ENCODE peak calls at places on chromosome 7, in seven cellular contexts. One of them, this sample, is unnamed.

GRCh38 chr7:8831386-8831785 is 398.0 kb downstream of the NXPH1 start:
- DNase-seq in HepG2: no peak
- DNase-seq in tibial nerve: no peak
- DNase-seq in ovary: no peak
- DNase-seq in sigmoid colon: no peak
- DNase-seq in suprapubic skin: no peak
- DNase-seq in K562: no peak
- DNase-seq in this sample: no peak

GRCh38 chr7:74612015-74612829 is 45.3 kb upstream of the GTF2I start:
- DNase-seq in HepG2: peak
- DNase-seq in tibial nerve: no peak
- DNase-seq in ovary: no peak
- DNase-seq in sigmoid colon: peak
- DNase-seq in suprapubic skin: no peak
- DNase-seq in K562: peak
- DNase-seq in this sample: peak

GRCh38 chr7:7272294-7272693 is 90.0 kb downstream of the C1GALT1 start:
- DNase-seq in HepG2: no peak
- DNase-seq in tibial nerve: no peak
- DNase-seq in ovary: no peak
- DNase-seq in sigmoid colon: no peak
- DNase-seq in suprapubic skin: no peak
- DNase-seq in K562: no peak
- DNase-seq in this sample: no peak

GRCh38 chr7:140680886-140681285 is 8.1 kb downstream of the ADCK2 start:
- DNase-seq in HepG2: no peak
- DNase-seq in tibial nerve: no peak
- DNase-seq in ovary: no peak
- DNase-seq in sigmoid colon: no peak
- DNase-seq in suprapubic skin: no peak
- DNase-seq in K562: no peak
- DNase-seq in this sample: no peak

GRCh38 chr7:51324206-51324884 is 7.7 kb upstream of the COBL start:
- DNase-seq in HepG2: no peak
- DNase-seq in tibial nerve: no peak
- DNase-seq in ovary: no peak
- DNase-seq in sigmoid colon: no peak
- DNase-seq in suprapubic skin: no peak
- DNase-seq in K562: no peak
- DNase-seq in this sample: no peak

GRCh38 chr7:1536768-1537630 is 6.5 kb downstream of the MAFK start:
- DNase-seq in HepG2: peak
- DNase-seq in tibial nerve: peak
- DNase-seq in ovary: peak
- DNase-seq in sigmoid colon: peak
- DNase-seq in suprapubic skin: peak
- DNase-seq in K562: peak
- DNase-seq in this sample: peak

GRCh38 chr7:158623241-158623640 is 35.6 kb upstream of the PTPRN2 start:
- DNase-seq in HepG2: no peak
- DNase-seq in tibial nerve: no peak
- DNase-seq in ovary: no peak
- DNase-seq in sigmoid colon: no peak
- DNase-seq in suprapubic skin: no peak
- DNase-seq in K562: no peak
- DNase-seq in this sample: no peak

GRCh38 chr7:98870071-98870651 is 347 bp upstream of the TMEM130 start:
- DNase-seq in HepG2: no peak
- DNase-seq in tibial nerve: no peak
- DNase-seq in ovary: peak
- DNase-seq in sigmoid colon: peak
- DNase-seq in suprapubic skin: peak
- DNase-seq in K562: peak
- DNase-seq in this sample: peak

GRCh38 chr7:142248-142955 is 50.0 kb upstream of the FAM20C start:
- DNase-seq in HepG2: peak
- DNase-seq in tibial nerve: no peak
- DNase-seq in ovary: peak
- DNase-seq in sigmoid colon: peak
- DNase-seq in suprapubic skin: peak
- DNase-seq in K562: no peak
- DNase-seq in this sample: no peak

GRCh38 chr7:153386581-153386980 is 627.0 kb downstream of the ACTR3B start:
- DNase-seq in HepG2: no peak
- DNase-seq in tibial nerve: no peak
- DNase-seq in ovary: no peak
- DNase-seq in sigmoid colon: no peak
- DNase-seq in suprapubic skin: no peak
- DNase-seq in K562: no peak
- DNase-seq in this sample: no peak

GRCh38 chr7:27916372-27916771 is 176.4 kb downstream of the TAX1BP1 start:
- DNase-seq in HepG2: no peak
- DNase-seq in tibial nerve: no peak
- DNase-seq in ovary: no peak
- DNase-seq in sigmoid colon: no peak
- DNase-seq in suprapubic skin: no peak
- DNase-seq in K562: no peak
- DNase-seq in this sample: no peak

GRCh38 chr7:143384148-143384547 is 3.0 kb downstream of the ZYX start:
- DNase-seq in HepG2: no peak
- DNase-seq in tibial nerve: no peak
- DNase-seq in ovary: no peak
- DNase-seq in sigmoid colon: peak
- DNase-seq in suprapubic skin: no peak
- DNase-seq in K562: no peak
- DNase-seq in this sample: no peak

GRCh38 chr7:73995821-73996511 is 32.0 kb upstream of the ELN start:
- DNase-seq in HepG2: no peak
- DNase-seq in tibial nerve: no peak
- DNase-seq in ovary: no peak
- DNase-seq in sigmoid colon: no peak
- DNase-seq in suprapubic skin: no peak
- DNase-seq in K562: no peak
- DNase-seq in this sample: no peak

GRCh38 chr7:131604841-131605279 is 48.4 kb upstream of the PODXL start:
- DNase-seq in HepG2: no peak
- DNase-seq in tibial nerve: no peak
- DNase-seq in ovary: no peak
- DNase-seq in sigmoid colon: no peak
- DNase-seq in suprapubic skin: no peak
- DNase-seq in K562: no peak
- DNase-seq in this sample: no peak

GRCh38 chr7:31741852-31742251 is 54.8 kb downstream of the PPP1R17 start:
- DNase-seq in HepG2: no peak
- DNase-seq in tibial nerve: no peak
- DNase-seq in ovary: no peak
- DNase-seq in sigmoid colon: no peak
- DNase-seq in suprapubic skin: no peak
- DNase-seq in K562: no peak
- DNase-seq in this sample: no peak

GRCh38 chr7:80087051-80087767 is 47.4 kb upstream of the GNAI1 start:
- DNase-seq in HepG2: no peak
- DNase-seq in tibial nerve: no peak
- DNase-seq in ovary: no peak
- DNase-seq in sigmoid colon: no peak
- DNase-seq in suprapubic skin: no peak
- DNase-seq in K562: no peak
- DNase-seq in this sample: no peak

GRCh38 chr7:131556912-131557457 is 557 bp upstream of the PODXL start:
- DNase-seq in HepG2: no peak
- DNase-seq in tibial nerve: no peak
- DNase-seq in ovary: no peak
- DNase-seq in sigmoid colon: no peak
- DNase-seq in suprapubic skin: no peak
- DNase-seq in K562: no peak
- DNase-seq in this sample: no peak

GRCh38 chr7:112018305-112019030 is 187.7 kb downstream of the DOCK4 start:
- DNase-seq in HepG2: no peak
- DNase-seq in tibial nerve: no peak
- DNase-seq in ovary: no peak
- DNase-seq in sigmoid colon: no peak
- DNase-seq in suprapubic skin: no peak
- DNase-seq in K562: no peak
- DNase-seq in this sample: peak

GRCh38 chr7:68699090-68699711 is 899.1 kb upstream of the AUTS2 start:
- DNase-seq in HepG2: no peak
- DNase-seq in tibial nerve: no peak
- DNase-seq in ovary: no peak
- DNase-seq in sigmoid colon: no peak
- DNase-seq in suprapubic skin: no peak
- DNase-seq in K562: no peak
- DNase-seq in this sample: no peak

GRCh38 chr7:23696916-23697441 is 13.0 kb upstream of the STK31 start:
- DNase-seq in HepG2: peak
- DNase-seq in tibial nerve: no peak
- DNase-seq in ovary: no peak
- DNase-seq in sigmoid colon: no peak
- DNase-seq in suprapubic skin: no peak
- DNase-seq in K562: peak
- DNase-seq in this sample: peak

GRCh38 chr7:89182116-89182515 is 386.6 kb upstream of the TEX47 start:
- DNase-seq in HepG2: no peak
- DNase-seq in tibial nerve: no peak
- DNase-seq in ovary: no peak
- DNase-seq in sigmoid colon: no peak
- DNase-seq in suprapubic skin: no peak
- DNase-seq in K562: no peak
- DNase-seq in this sample: no peak

GRCh38 chr7:127954371-127954770 is 76.9 kb downstream of the LRRC4 start:
- DNase-seq in HepG2: no peak
- DNase-seq in tibial nerve: no peak
- DNase-seq in ovary: no peak
- DNase-seq in sigmoid colon: no peak
- DNase-seq in suprapubic skin: no peak
- DNase-seq in K562: no peak
- DNase-seq in this sample: no peak

GRCh38 chr7:107394831-107395230 is 75.0 kb upstream of the GPR22 start:
- DNase-seq in HepG2: no peak
- DNase-seq in tibial nerve: no peak
- DNase-seq in ovary: no peak
- DNase-seq in sigmoid colon: no peak
- DNase-seq in suprapubic skin: no peak
- DNase-seq in K562: no peak
- DNase-seq in this sample: no peak

GRCh38 chr7:139482662-139483466 is 609 bp downstream of the KLRG2 start:
- DNase-seq in HepG2: no peak
- DNase-seq in tibial nerve: no peak
- DNase-seq in ovary: no peak
- DNase-seq in sigmoid colon: no peak
- DNase-seq in suprapubic skin: no peak
- DNase-seq in K562: no peak
- DNase-seq in this sample: peak

GRCh38 chr7:157686285-157686894 is 349.6 kb downstream of the DNAJB6 start:
- DNase-seq in HepG2: no peak
- DNase-seq in tibial nerve: peak
- DNase-seq in ovary: no peak
- DNase-seq in sigmoid colon: no peak
- DNase-seq in suprapubic skin: no peak
- DNase-seq in K562: no peak
- DNase-seq in this sample: no peak

GRCh38 chr7:23530355-23530754 is 1.4 kb downstream of the TRA2A start:
- DNase-seq in HepG2: peak
- DNase-seq in tibial nerve: no peak
- DNase-seq in ovary: no peak
- DNase-seq in sigmoid colon: no peak
- DNase-seq in suprapubic skin: no peak
- DNase-seq in K562: peak
- DNase-seq in this sample: peak

GRCh38 chr7:151849879-151850260 is 27.0 kb downstream of the PRKAG2 start:
- DNase-seq in HepG2: no peak
- DNase-seq in tibial nerve: no peak
- DNase-seq in ovary: no peak
- DNase-seq in sigmoid colon: no peak
- DNase-seq in suprapubic skin: peak
- DNase-seq in K562: no peak
- DNase-seq in this sample: no peak

GRCh38 chr7:7897509-7897908 is 71.1 kb upstream of the GLCCI1 start:
- DNase-seq in HepG2: no peak
- DNase-seq in tibial nerve: no peak
- DNase-seq in ovary: no peak
- DNase-seq in sigmoid colon: no peak
- DNase-seq in suprapubic skin: no peak
- DNase-seq in K562: no peak
- DNase-seq in this sample: no peak

GRCh38 chr7:14687241-14687640 is 215.3 kb downstream of the DGKB start:
- DNase-seq in HepG2: no peak
- DNase-seq in tibial nerve: no peak
- DNase-seq in ovary: no peak
- DNase-seq in sigmoid colon: no peak
- DNase-seq in suprapubic skin: no peak
- DNase-seq in K562: no peak
- DNase-seq in this sample: no peak

GRCh38 chr7:47979145-47979831 is at the start of gene HUS1:
- DNase-seq in HepG2: peak
- DNase-seq in tibial nerve: peak
- DNase-seq in ovary: peak
- DNase-seq in sigmoid colon: peak
- DNase-seq in suprapubic skin: peak
- DNase-seq in K562: peak
- DNase-seq in this sample: peak
- TF ChIP-seq EP300 in HepG2: peak
- TF ChIP-seq EP300 in tibial nerve: peak
- TF ChIP-seq EP300 in ovary: no peak
- TF ChIP-seq EP300 in sigmoid colon: no peak
- TF ChIP-seq EP300 in suprapubic skin: no peak
- TF ChIP-seq EP300 in K562: peak
- TF ChIP-seq EP300 in this sample: peak

GRCh38 chr7:110291430-110291829 is 799.5 kb upstream of the LRRN3 start:
- DNase-seq in HepG2: no peak
- DNase-seq in tibial nerve: no peak
- DNase-seq in ovary: no peak
- DNase-seq in sigmoid colon: no peak
- DNase-seq in suprapubic skin: no peak
- DNase-seq in K562: no peak
- DNase-seq in this sample: no peak
- TF ChIP-seq EP300 in HepG2: no peak
- TF ChIP-seq EP300 in tibial nerve: no peak
- TF ChIP-seq EP300 in ovary: no peak
- TF ChIP-seq EP300 in sigmoid colon: no peak
- TF ChIP-seq EP300 in suprapubic skin: no peak
- TF ChIP-seq EP300 in K562: no peak
- TF ChIP-seq EP300 in this sample: no peak

DNA sequence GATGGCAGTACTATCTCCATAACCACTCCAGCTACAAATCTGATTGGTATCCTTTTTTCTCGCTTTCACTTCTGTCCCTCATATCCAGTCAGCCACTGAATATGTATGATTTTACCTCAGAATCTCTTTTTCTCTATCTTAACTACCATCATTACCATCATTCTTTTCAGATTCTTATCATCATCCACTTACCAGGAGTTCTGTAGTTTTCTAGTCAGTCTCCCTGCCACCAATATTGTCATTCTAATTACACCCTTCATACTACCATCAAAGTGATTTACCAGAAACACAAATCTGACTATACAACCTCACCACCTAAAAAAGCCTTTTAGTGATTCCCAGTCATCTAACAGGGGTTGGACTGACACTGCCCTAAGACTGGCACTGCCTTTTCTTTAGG is 64.9 kb upstream of the TMEM140 start:
- DNase-seq in HepG2: no peak
- DNase-seq in tibial nerve: no peak
- DNase-seq in ovary: no peak
- DNase-seq in sigmoid colon: no peak
- DNase-seq in suprapubic skin: no peak
- DNase-seq in K562: no peak
- DNase-seq in this sample: no peak
- TF ChIP-seq EP300 in HepG2: no peak
- TF ChIP-seq EP300 in tibial nerve: no peak
- TF ChIP-seq EP300 in ovary: no peak
- TF ChIP-seq EP300 in sigmoid colon: no peak
- TF ChIP-seq EP300 in suprapubic skin: no peak
- TF ChIP-seq EP300 in K562: no peak
- TF ChIP-seq EP300 in this sample: no peak

GRCh38 chr7:50293509-50294179 is 10.9 kb upstream of the IKZF1 start:
- DNase-seq in HepG2: no peak
- DNase-seq in tibial nerve: no peak
- DNase-seq in ovary: no peak
- DNase-seq in sigmoid colon: no peak
- DNase-seq in suprapubic skin: no peak
- DNase-seq in K562: no peak
- DNase-seq in this sample: no peak
- TF ChIP-seq EP300 in HepG2: no peak
- TF ChIP-seq EP300 in tibial nerve: no peak
- TF ChIP-seq EP300 in ovary: no peak
- TF ChIP-seq EP300 in sigmoid colon: no peak
- TF ChIP-seq EP300 in suprapubic skin: no peak
- TF ChIP-seq EP300 in K562: no peak
- TF ChIP-seq EP300 in this sample: no peak

This sample was measured in SK-N-SH.